ENCODE peak calls at places on chromosomes 6 and 20, in ten cellular contexts. One of them, this sample, is unnamed.

GRCh38 chr6:137185290-137185689 is 11.8 kb upstream of the IL22RA2 start:
- DNase-seq in stimulated activated CD8-positive, alpha-beta memory T cell treated with anti-CD3 and anti-CD28 coated beads, Interleukin-15, amount 100 ng/mL, for 24 hours: no peak
- DNase-seq in midbrain: no peak
- DNase-seq in amniotic stem cell: no peak
- DNase-seq in HFFc6: no peak
- DNase-seq in naive thymus-derived CD4-positive, alpha-beta T cell: no peak
- DNase-seq in T follicular helper cell: no peak
- DNase-seq in activated CD4-positive, CD25-positive, alpha-beta regulatory T cell: no peak
- DNase-seq in GM23248: no peak
- DNase-seq in GM12892: no peak
- DNase-seq in this sample: no peak

GRCh38 chr6:116060572-116061283 is at the start of gene FRK:
- DNase-seq in stimulated activated CD8-positive, alpha-beta memory T cell treated with anti-CD3 and anti-CD28 coated beads, Interleukin-15, amount 100 ng/mL, for 24 hours: no peak
- DNase-seq in naive thymus-derived CD4-positive, alpha-beta T cell: no peak
- DNase-seq in GM12892: no peak
- DNase-seq in T follicular helper cell: no peak
- DNase-seq in activated CD4-positive, CD25-positive, alpha-beta regulatory T cell: no peak
- DNase-seq in amniotic stem cell: no peak
- DNase-seq in GM23248: peak; percentile 70
- DNase-seq in HFFc6: peak; percentile 11
- DNase-seq in midbrain: no peak
- DNase-seq in this sample: no peak

GRCh38 chr6:25222006-25222715 is 57.0 kb upstream of the CARMIL1 start:
- DNase-seq in GM23248: no peak
- DNase-seq in HFFc6: no peak
- DNase-seq in T follicular helper cell: no peak
- DNase-seq in activated CD4-positive, CD25-positive, alpha-beta regulatory T cell: no peak
- DNase-seq in GM12892: no peak
- DNase-seq in naive thymus-derived CD4-positive, alpha-beta T cell: no peak
- DNase-seq in midbrain: no peak
- DNase-seq in amniotic stem cell: no peak
- DNase-seq in stimulated activated CD8-positive, alpha-beta memory T cell treated with anti-CD3 and anti-CD28 coated beads, Interleukin-15, amount 100 ng/mL, for 24 hours: no peak
- DNase-seq in this sample: no peak

GRCh38 chr6:85594197-85594930 is 706 bp upstream of the SNX14 start:
- DNase-seq in midbrain: peak; percentile 59
- DNase-seq in GM23248: peak; percentile 71
- DNase-seq in activated CD4-positive, CD25-positive, alpha-beta regulatory T cell: no peak
- DNase-seq in naive thymus-derived CD4-positive, alpha-beta T cell: no peak
- DNase-seq in GM12892: no peak
- DNase-seq in T follicular helper cell: peak; percentile 19
- DNase-seq in HFFc6: peak; percentile 18
- DNase-seq in amniotic stem cell: peak; percentile 44
- DNase-seq in stimulated activated CD8-positive, alpha-beta memory T cell treated with anti-CD3 and anti-CD28 coated beads, Interleukin-15, amount 100 ng/mL, for 24 hours: no peak
- DNase-seq in this sample: no peak

GRCh38 chr20:5696011-5696559 is 54.1 kb upstream of the SHLD1 start:
- DNase-seq in activated CD4-positive, CD25-positive, alpha-beta regulatory T cell: no peak
- DNase-seq in naive thymus-derived CD4-positive, alpha-beta T cell: no peak
- DNase-seq in GM12892: no peak
- DNase-seq in stimulated activated CD8-positive, alpha-beta memory T cell treated with anti-CD3 and anti-CD28 coated beads, Interleukin-15, amount 100 ng/mL, for 24 hours: no peak
- DNase-seq in T follicular helper cell: no peak
- DNase-seq in midbrain: no peak
- DNase-seq in GM23248: peak; percentile 73
- DNase-seq in HFFc6: peak; percentile 73
- DNase-seq in amniotic stem cell: no peak
- DNase-seq in this sample: no peak

GRCh38 chr20:43955244-43956191 is 40.9 kb downstream of the TOX2 start:
- DNase-seq in activated CD4-positive, CD25-positive, alpha-beta regulatory T cell: no peak
- DNase-seq in midbrain: no peak
- DNase-seq in T follicular helper cell: peak; percentile 33
- DNase-seq in naive thymus-derived CD4-positive, alpha-beta T cell: no peak
- DNase-seq in GM12892: peak; percentile 50
- DNase-seq in HFFc6: peak; percentile 95
- DNase-seq in amniotic stem cell: peak; percentile 82
- DNase-seq in stimulated activated CD8-positive, alpha-beta memory T cell treated with anti-CD3 and anti-CD28 coated beads, Interleukin-15, amount 100 ng/mL, for 24 hours: no peak
- DNase-seq in GM23248: peak; percentile 97
- DNase-seq in this sample: no peak

GRCh38 chr6:151847064-151847463 is 39.6 kb downstream of the ESR1 start:
- DNase-seq in T follicular helper cell: no peak
- DNase-seq in stimulated activated CD8-positive, alpha-beta memory T cell treated with anti-CD3 and anti-CD28 coated beads, Interleukin-15, amount 100 ng/mL, for 24 hours: no peak
- DNase-seq in amniotic stem cell: peak; percentile 0
- DNase-seq in naive thymus-derived CD4-positive, alpha-beta T cell: no peak
- DNase-seq in GM23248: peak; percentile 63
- DNase-seq in activated CD4-positive, CD25-positive, alpha-beta regulatory T cell: no peak
- DNase-seq in HFFc6: no peak
- DNase-seq in GM12892: no peak
- DNase-seq in midbrain: no peak
- DNase-seq in this sample: no peak

GRCh38 chr6:129686941-129687627 is 22.9 kb downstream of the ARHGAP18 start:
- DNase-seq in midbrain: no peak
- DNase-seq in GM12892: no peak
- DNase-seq in stimulated activated CD8-positive, alpha-beta memory T cell treated with anti-CD3 and anti-CD28 coated beads, Interleukin-15, amount 100 ng/mL, for 24 hours: no peak
- DNase-seq in naive thymus-derived CD4-positive, alpha-beta T cell: no peak
- DNase-seq in amniotic stem cell: no peak
- DNase-seq in HFFc6: peak; percentile 36
- DNase-seq in GM23248: peak; percentile 46
- DNase-seq in T follicular helper cell: no peak
- DNase-seq in activated CD4-positive, CD25-positive, alpha-beta regulatory T cell: no peak
- DNase-seq in this sample: peak; percentile 70

GRCh38 chr6:150456466-150456865 is 87.7 kb downstream of the IYD start:
- DNase-seq in amniotic stem cell: no peak
- DNase-seq in HFFc6: no peak
- DNase-seq in GM23248: no peak
- DNase-seq in stimulated activated CD8-positive, alpha-beta memory T cell treated with anti-CD3 and anti-CD28 coated beads, Interleukin-15, amount 100 ng/mL, for 24 hours: no peak
- DNase-seq in GM12892: no peak
- DNase-seq in midbrain: no peak
- DNase-seq in naive thymus-derived CD4-positive, alpha-beta T cell: no peak
- DNase-seq in T follicular helper cell: no peak
- DNase-seq in activated CD4-positive, CD25-positive, alpha-beta regulatory T cell: no peak
- DNase-seq in this sample: no peak

GRCh38 chr6:55276745-55277627 is 50.3 kb upstream of the GFRAL start:
- DNase-seq in midbrain: peak; percentile 24
- DNase-seq in stimulated activated CD8-positive, alpha-beta memory T cell treated with anti-CD3 and anti-CD28 coated beads, Interleukin-15, amount 100 ng/mL, for 24 hours: no peak
- DNase-seq in naive thymus-derived CD4-positive, alpha-beta T cell: no peak
- DNase-seq in amniotic stem cell: peak; percentile 37
- DNase-seq in GM12892: no peak
- DNase-seq in GM23248: peak; percentile 55
- DNase-seq in activated CD4-positive, CD25-positive, alpha-beta regulatory T cell: no peak
- DNase-seq in HFFc6: peak; percentile 50
- DNase-seq in T follicular helper cell: no peak
- DNase-seq in this sample: no peak

GRCh38 chr20:39016496-39016895 is 54.4 kb downstream of the DHX35 start:
- DNase-seq in activated CD4-positive, CD25-positive, alpha-beta regulatory T cell: no peak
- DNase-seq in midbrain: no peak
- DNase-seq in GM23248: no peak
- DNase-seq in GM12892: no peak
- DNase-seq in HFFc6: no peak
- DNase-seq in stimulated activated CD8-positive, alpha-beta memory T cell treated with anti-CD3 and anti-CD28 coated beads, Interleukin-15, amount 100 ng/mL, for 24 hours: no peak
- DNase-seq in amniotic stem cell: no peak
- DNase-seq in T follicular helper cell: no peak
- DNase-seq in naive thymus-derived CD4-positive, alpha-beta T cell: no peak
- DNase-seq in this sample: no peak

GRCh38 chr6:116866281-116866871 is 10.7 kb upstream of the RFX6 start:
- DNase-seq in GM23248: no peak
- DNase-seq in activated CD4-positive, CD25-positive, alpha-beta regulatory T cell: no peak
- DNase-seq in GM12892: no peak
- DNase-seq in T follicular helper cell: no peak
- DNase-seq in naive thymus-derived CD4-positive, alpha-beta T cell: no peak
- DNase-seq in stimulated activated CD8-positive, alpha-beta memory T cell treated with anti-CD3 and anti-CD28 coated beads, Interleukin-15, amount 100 ng/mL, for 24 hours: no peak
- DNase-seq in amniotic stem cell: no peak
- DNase-seq in HFFc6: no peak
- DNase-seq in midbrain: no peak
- DNase-seq in this sample: no peak

GRCh38 chr6:29516108-29516507 is 28.4 kb upstream of the MAS1L start:
- DNase-seq in midbrain: no peak
- DNase-seq in activated CD4-positive, CD25-positive, alpha-beta regulatory T cell: no peak
- DNase-seq in GM23248: peak; percentile 57
- DNase-seq in amniotic stem cell: no peak
- DNase-seq in stimulated activated CD8-positive, alpha-beta memory T cell treated with anti-CD3 and anti-CD28 coated beads, Interleukin-15, amount 100 ng/mL, for 24 hours: no peak
- DNase-seq in naive thymus-derived CD4-positive, alpha-beta T cell: no peak
- DNase-seq in HFFc6: no peak
- DNase-seq in T follicular helper cell: no peak
- DNase-seq in GM12892: no peak
- DNase-seq in this sample: no peak

GRCh38 chr20:49676581-49677291 is 36.9 kb downstream of the B4GALT5 start:
- DNase-seq in HFFc6: peak; percentile 42
- DNase-seq in naive thymus-derived CD4-positive, alpha-beta T cell: no peak
- DNase-seq in GM12892: no peak
- DNase-seq in amniotic stem cell: peak; percentile 26
- DNase-seq in activated CD4-positive, CD25-positive, alpha-beta regulatory T cell: no peak
- DNase-seq in midbrain: no peak
- DNase-seq in T follicular helper cell: no peak
- DNase-seq in GM23248: peak; percentile 84
- DNase-seq in stimulated activated CD8-positive, alpha-beta memory T cell treated with anti-CD3 and anti-CD28 coated beads, Interleukin-15, amount 100 ng/mL, for 24 hours: no peak
- DNase-seq in this sample: peak; percentile 75

GRCh38 chr6:163950159-163950558 is 535.6 kb downstream of the QKI start:
- DNase-seq in GM12892: no peak
- DNase-seq in naive thymus-derived CD4-positive, alpha-beta T cell: no peak
- DNase-seq in HFFc6: no peak
- DNase-seq in stimulated activated CD8-positive, alpha-beta memory T cell treated with anti-CD3 and anti-CD28 coated beads, Interleukin-15, amount 100 ng/mL, for 24 hours: no peak
- DNase-seq in midbrain: no peak
- DNase-seq in amniotic stem cell: no peak
- DNase-seq in T follicular helper cell: no peak
- DNase-seq in GM23248: no peak
- DNase-seq in activated CD4-positive, CD25-positive, alpha-beta regulatory T cell: no peak
- DNase-seq in this sample: no peak

GRCh38 chr6:166478782-166479592 is 96.2 kb upstream of the MPC1 start:
- DNase-seq in HFFc6: no peak
- DNase-seq in amniotic stem cell: no peak
- DNase-seq in midbrain: no peak
- DNase-seq in stimulated activated CD8-positive, alpha-beta memory T cell treated with anti-CD3 and anti-CD28 coated beads, Interleukin-15, amount 100 ng/mL, for 24 hours: no peak
- DNase-seq in T follicular helper cell: no peak
- DNase-seq in GM23248: no peak
- DNase-seq in activated CD4-positive, CD25-positive, alpha-beta regulatory T cell: no peak
- DNase-seq in naive thymus-derived CD4-positive, alpha-beta T cell: no peak
- DNase-seq in GM12892: no peak
- DNase-seq in this sample: no peak

GRCh38 chr20:12976720-12977633 is 31.8 kb upstream of the SPTLC3 start:
- DNase-seq in T follicular helper cell: no peak
- DNase-seq in activated CD4-positive, CD25-positive, alpha-beta regulatory T cell: no peak
- DNase-seq in GM12892: no peak
- DNase-seq in naive thymus-derived CD4-positive, alpha-beta T cell: no peak
- DNase-seq in stimulated activated CD8-positive, alpha-beta memory T cell treated with anti-CD3 and anti-CD28 coated beads, Interleukin-15, amount 100 ng/mL, for 24 hours: no peak
- DNase-seq in GM23248: no peak
- DNase-seq in midbrain: no peak
- DNase-seq in amniotic stem cell: no peak
- DNase-seq in HFFc6: no peak
- DNase-seq in this sample: no peak

GRCh38 chr6:10146723-10147451 is 268.0 kb downstream of the TFAP2A start:
- DNase-seq in GM23248: peak; percentile 67
- DNase-seq in activated CD4-positive, CD25-positive, alpha-beta regulatory T cell: no peak
- DNase-seq in midbrain: peak; percentile 14
- DNase-seq in GM12892: peak; percentile 22
- DNase-seq in HFFc6: peak; percentile 44
- DNase-seq in stimulated activated CD8-positive, alpha-beta memory T cell treated with anti-CD3 and anti-CD28 coated beads, Interleukin-15, amount 100 ng/mL, for 24 hours: no peak
- DNase-seq in naive thymus-derived CD4-positive, alpha-beta T cell: no peak
- DNase-seq in amniotic stem cell: peak; percentile 14
- DNase-seq in T follicular helper cell: no peak
- DNase-seq in this sample: no peak

GRCh38 chr20:63598479-63599395 is 24.7 kb upstream of the HELZ2 start:
- DNase-seq in midbrain: no peak
- DNase-seq in GM12892: no peak
- DNase-seq in T follicular helper cell: no peak
- DNase-seq in HFFc6: no peak
- DNase-seq in stimulated activated CD8-positive, alpha-beta memory T cell treated with anti-CD3 and anti-CD28 coated beads, Interleukin-15, amount 100 ng/mL, for 24 hours: no peak
- DNase-seq in activated CD4-positive, CD25-positive, alpha-beta regulatory T cell: no peak
- DNase-seq in amniotic stem cell: no peak
- DNase-seq in naive thymus-derived CD4-positive, alpha-beta T cell: no peak
- DNase-seq in GM23248: no peak
- DNase-seq in this sample: no peak

GRCh38 chr20:61253264-61253639 is 1.2 kb downstream of the CDH4 start:
- DNase-seq in amniotic stem cell: no peak
- DNase-seq in midbrain: peak; percentile 20
- DNase-seq in GM23248: peak; percentile 63
- DNase-seq in T follicular helper cell: no peak
- DNase-seq in HFFc6: peak; percentile 41
- DNase-seq in naive thymus-derived CD4-positive, alpha-beta T cell: no peak
- DNase-seq in activated CD4-positive, CD25-positive, alpha-beta regulatory T cell: no peak
- DNase-seq in GM12892: no peak
- DNase-seq in stimulated activated CD8-positive, alpha-beta memory T cell treated with anti-CD3 and anti-CD28 coated beads, Interleukin-15, amount 100 ng/mL, for 24 hours: no peak
- DNase-seq in this sample: no peak